ENCODE peak calls at places on chromosomes 13 and 19, in nine cellular contexts. G is Calu3, B is fibroblast of villous mesenchyme, A is GM12865, H is tibial artery, M is transverse colon, E is CD14-positive monocyte, I is HCT116, J is nephron progenitor cell. Z is an unnamed sample.

GRCh38 chr13:72462726-72463125 is 264.7 kb downstream of the MZT1 start:
- DNase-seq in G (no peak), H (no peak), J (no peak), M (no peak), I (no peak), B (no peak), A (no peak), E (no peak), Z (no peak)

GRCh38 chr19:48696353-48697010 is 711 bp downstream of the FUT2 start:
- DNase-seq in G (peak), J (no peak), A (no peak), M (peak), H (no peak), I (no peak), E (no peak), B (no peak), Z (peak)

GRCh38 chr13:113083402-113084061 is 22.1 kb upstream of the F7 start:
- DNase-seq in H (no peak), B (no peak), G (no peak), E (no peak), M (peak), J (no peak), I (peak), A (no peak), Z (no peak)

GRCh38 chr19:10230155-10230903 is 802 bp downstream of the S1PR2 start:
- DNase-seq in B (peak), E (peak), G (peak), H (peak), J (peak), I (no peak), A (peak), M (peak), Z (peak)

GRCh38 chr19:42088471-42089190 is 12.7 kb downstream of the ZNF574 start:
- DNase-seq in H (no peak), A (no peak), B (peak), J (no peak), M (no peak), E (no peak), G (no peak), I (no peak), Z (no peak)

GRCh38 chr13:51737609-51738008 is 66.4 kb downstream of the DHRS12 start:
- DNase-seq in G (no peak), H (no peak), J (no peak), M (no peak), B (no peak), I (no peak), A (no peak), E (no peak), Z (peak)

GRCh38 chr19:5578094-5578846 is 10.5 kb upstream of the TINCR start:
- DNase-seq in J (peak), A (peak), E (no peak), B (peak), M (peak), H (no peak), G (peak), I (no peak), Z (peak)

GRCh38 chr19:12567951-12568350 is 16.7 kb upstream of the ZNF564 start:
- DNase-seq in B (peak), M (no peak), A (no peak), I (no peak), H (no peak), E (no peak), J (no peak), G (no peak), Z (no peak)

GRCh38 chr19:49326165-49326704 is 1.2 kb upstream of the SLC6A16 start:
- DNase-seq in A (peak), G (no peak), H (no peak), B (no peak), E (no peak), M (no peak), J (no peak), I (no peak), Z (no peak)

GRCh38 chr19:55563261-55563690 is 17.4 kb downstream of the ZNF579 start:
- DNase-seq in H (no peak), A (no peak), J (no peak), I (no peak), B (no peak), M (peak), G (no peak), E (no peak), Z (no peak)

GRCh38 chr19:19751846-19752245 is 18.9 kb upstream of the ZNF14 start:
- DNase-seq in B (no peak), E (no peak), J (no peak), I (no peak), G (no peak), H (no peak), A (no peak), M (no peak), Z (no peak)

GRCh38 chr19:23437901-23438300 is 42.6 kb upstream of the ZNF91 start:
- DNase-seq in H (no peak), I (no peak), M (no peak), B (no peak), E (no peak), G (no peak), J (no peak), A (no peak), Z (no peak)

GRCh38 chr13:103965506-103966243 is 899.5 kb upstream of the SLC10A2 start:
- DNase-seq in A (no peak), B (peak), I (no peak), G (no peak), H (no peak), M (no peak), J (no peak), E (no peak), Z (no peak)

GRCh38 chr13:82878536-82878935 is 1003.7 kb downstream of the SLITRK1 start:
- DNase-seq in M (no peak), A (no peak), G (no peak), J (no peak), H (no peak), I (no peak), B (no peak), E (no peak), Z (no peak)

GRCh38 chr13:27352698-27353097 is 71.7 kb upstream of the GTF3A start:
- DNase-seq in H (no peak), E (no peak), B (no peak), G (no peak), I (no peak), A (no peak), J (no peak), M (no peak), Z (no peak)

GRCh38 chr19:6590458-6591319 is at the start of gene CD70:
- DNase-seq in B (no peak), H (no peak), G (peak), E (no peak), J (peak), A (peak), I (no peak), M (peak), Z (peak)

GRCh38 chr13:40596484-40596883 is 70.0 kb downstream of the FOXO1 start:
- DNase-seq in E (no peak), G (no peak), J (no peak), A (peak), H (no peak), M (no peak), I (no peak), B (no peak), Z (no peak)

GRCh38 chr19:39563408-39563807 is 23.4 kb upstream of the EID2 start:
- DNase-seq in I (peak), A (no peak), B (no peak), J (no peak), M (no peak), G (peak), H (no peak), E (no peak), Z (no peak)

GRCh38 chr13:44938854-44939253 is 50.4 kb downstream of the NUFIP1 start:
- DNase-seq in H (no peak), B (no peak), J (no peak), A (no peak), E (no peak), M (no peak), G (no peak), I (no peak), Z (no peak)

GRCh38 chr19:40410030-40410389 is 3.2 kb downstream of the PRX start:
- DNase-seq in E (no peak), B (no peak), M (no peak), H (no peak), G (no peak), A (no peak), I (no peak), J (no peak), Z (no peak)

GRCh38 chr19:32870981-32871451 is 1.4 kb upstream of the SLC7A9 start:
- DNase-seq in A (no peak), J (no peak), I (no peak), H (peak), G (no peak), B (no peak), M (no peak), E (no peak), Z (no peak)

GRCh38 chr19:10295305-10295846 is 5.6 kb downstream of the ICAM5 start:
- DNase-seq in G (peak), I (no peak), E (peak), B (peak), H (no peak), A (peak), J (peak), M (peak), Z (peak)

GRCh38 chr13:78596701-78597550 is 6.4 kb downstream of the POU4F1 start:
- DNase-seq in A (no peak), I (no peak), B (no peak), E (no peak), H (no peak), M (no peak), J (no peak), G (no peak), Z (no peak)

GRCh38 chr13:39385154-39385553 is 217.8 kb downstream of the LHFPL6 start:
- DNase-seq in B (no peak), G (no peak), E (no peak), H (no peak), J (no peak), A (no peak), I (no peak), M (no peak), Z (no peak)

GRCh38 chr19:41792513-41793413 is 3.6 kb upstream of the CEACAM3 start:
- DNase-seq in I (peak), B (peak), G (peak), J (peak), H (no peak), A (peak), M (peak), E (no peak), Z (peak)

GRCh38 chr19:49106648-49107135 is 7.5 kb upstream of the LIN7B start:
- DNase-seq in G (peak), H (no peak), I (peak), J (peak), A (peak), M (peak), E (no peak), B (peak), Z (peak)

GRCh38 chr13:66994498-66995365 is 235.4 kb downstream of the PCDH9 start:
- DNase-seq in E (no peak), A (peak), G (no peak), H (no peak), I (no peak), B (no peak), M (no peak), J (no peak), Z (no peak)

GRCh38 chr13:112870737-112871287 is 98.2 kb upstream of the MCF2L start:
- DNase-seq in M (no peak), G (no peak), J (no peak), I (no peak), E (no peak), A (no peak), B (no peak), H (no peak), Z (no peak)

GRCh38 chr13:49097374-49097773 is 121.7 kb downstream of the FNDC3A start:
- DNase-seq in J (no peak), A (no peak), I (peak), M (no peak), H (no peak), B (peak), E (no peak), G (no peak), Z (no peak)

GRCh38 chr19:50880241-50880640 is 7.0 kb downstream of the KLK2 start:
- DNase-seq in G (no peak), E (no peak), M (no peak), A (no peak), H (no peak), J (no peak), I (no peak), B (no peak), Z (no peak)
- TF ChIP-seq CTCF in G (no peak), E (no peak), M (no peak), A (no peak), H (no peak), J (no peak), I (no peak), B (no peak), Z (no peak)

DNA sequence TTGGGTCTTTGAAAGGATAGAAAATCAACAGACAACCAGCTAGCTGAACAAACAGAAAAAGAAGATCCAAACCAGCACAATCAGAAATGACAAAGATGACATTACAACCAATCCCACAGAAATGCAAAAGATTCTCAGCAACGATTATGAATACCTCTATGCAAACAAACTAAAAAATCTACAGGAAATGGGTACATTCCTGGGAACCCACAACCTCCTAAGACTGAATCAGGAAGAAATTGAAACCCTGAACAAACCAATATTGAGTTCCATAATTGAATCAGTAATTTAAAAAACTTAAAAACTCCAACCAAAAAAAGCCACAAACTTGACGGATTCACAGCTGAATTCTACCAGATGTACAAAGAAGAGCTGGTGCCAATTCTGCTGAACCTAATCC is 20.9 kb upstream of the C1QTNF9B start:
- DNase-seq in J (no peak), B (no peak), A (no peak), G (no peak), I (no peak), M (no peak), E (no peak), H (no peak), Z (no peak)
- TF ChIP-seq CTCF in J (no peak), B (no peak), A (no peak), G (no peak), I (no peak), M (no peak), E (no peak), H (no peak), Z (no peak)

GRCh38 chr19:16903347-16903746 is 14.5 kb downstream of the F2RL3 start:
- DNase-seq in B (no peak), H (no peak), A (no peak), M (no peak), E (no peak), I (no peak), J (no peak), G (no peak), Z (no peak)
- TF ChIP-seq CTCF in B (no peak), H (no peak), A (no peak), M (no peak), E (no peak), I (no peak), J (no peak), G (no peak), Z (no peak)

DNA sequence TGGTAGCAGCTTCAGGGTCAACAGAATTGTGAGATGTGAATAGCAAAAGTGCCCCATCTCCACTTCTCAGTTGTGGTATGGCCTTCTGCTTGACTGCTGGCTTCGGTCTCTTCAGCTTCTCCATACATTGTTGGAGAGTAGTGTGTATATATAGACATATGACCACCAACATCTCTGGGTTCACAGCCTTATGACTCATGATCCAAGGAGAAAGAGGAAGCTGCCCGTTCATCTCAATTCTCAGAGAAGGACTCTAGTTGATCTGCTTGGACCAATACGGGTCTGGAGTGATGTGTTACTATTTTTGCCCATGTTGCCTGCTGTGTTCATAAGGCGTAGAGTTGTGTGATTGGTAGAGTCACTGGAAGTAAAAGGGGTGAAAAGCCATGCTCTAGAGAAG is 3.6 kb upstream of the COMMD6 start:
- DNase-seq in M (no peak), I (no peak), B (no peak), G (no peak), J (no peak), H (no peak), E (peak), A (peak), Z (no peak)
- TF ChIP-seq CTCF in M (no peak), I (no peak), B (no peak), G (no peak), J (no peak), H (no peak), E (no peak), A (no peak), Z (no peak)